ENCODE peak calls at places on chromosomes 12 and 14, in four cellular contexts. B is GM12892, V is K562, A is H1. J is an unnamed sample.

GRCh38 chr12:30965613-30965985 is 39.1 kb downstream of the TSPAN11 start:
- DNase-seq in A (peak), B (no peak), V (no peak), J (no peak)

GRCh38 chr12:64796205-64796845 is 28.1 kb upstream of the TBC1D30 start:
- DNase-seq in V (peak), B (no peak), A (no peak), J (peak)

GRCh38 chr12:42266579-42267230 is 28.7 kb upstream of the YAF2 start:
- DNase-seq in A (no peak), B (no peak), V (no peak), J (no peak)

GRCh38 chr12:5031958-5032357 is 11.7 kb upstream of the KCNA5 start:
- DNase-seq in A (no peak), B (no peak), V (no peak), J (no peak)

GRCh38 chr12:1882405-1882804 is 36.0 kb downstream of the CACNA2D4 start:
- DNase-seq in B (no peak), V (no peak), A (peak), J (no peak)

GRCh38 chr12:116160196-116160595 is 117.3 kb downstream of the MED13L start:
- DNase-seq in B (no peak), V (peak), A (no peak), J (no peak)

GRCh38 chr12:29187756-29188155 is 38.7 kb downstream of the FAR2 start:
- DNase-seq in V (no peak), A (no peak), B (no peak), J (no peak)

GRCh38 chr12:121719926-121720414 is 7.4 kb downstream of the TMEM120B start:
- DNase-seq in B (no peak), V (no peak), A (no peak), J (no peak)

GRCh38 chr12:124835652-124836410 is 27.8 kb downstream of the SCARB1 start:
- DNase-seq in V (no peak), A (no peak), B (no peak), J (no peak)

GRCh38 chr12:64039285-64039871 is 182.7 kb downstream of the KICS2 start:
- DNase-seq in V (no peak), B (no peak), A (no peak), J (no peak)

GRCh38 chr12:6635375-6635855 is 344 bp downstream of the LPAR5 start:
- DNase-seq in A (no peak), V (peak), B (no peak), J (no peak)

GRCh38 chr12:87812030-87812429 is 217.2 kb downstream of the C12orf50 start:
- DNase-seq in A (no peak), V (no peak), B (no peak), J (no peak)

GRCh38 chr12:132202929-132203721 is 58.9 kb downstream of the NOC4L start:
- DNase-seq in B (no peak), V (no peak), A (no peak), J (no peak)

GRCh38 chr14:22843123-22843925 is 6.9 kb downstream of the MMP14 start:
- DNase-seq in V (no peak), A (peak), B (no peak), J (no peak)

GRCh38 chr14:102297436-102298170 is 7.4 kb downstream of the MOK start:
- DNase-seq in A (no peak), B (no peak), V (no peak), J (no peak)

GRCh38 chr12:108367436-108367835 is 28.3 kb upstream of the CMKLR1 start:
- DNase-seq in B (no peak), A (no peak), V (no peak), J (no peak)

GRCh38 chr14:22471545-22472121 is 117.4 kb downstream of the DAD1 start:
- DNase-seq in V (peak), A (peak), B (no peak), J (no peak)

GRCh38 chr12:8698132-8698829 is 490 bp downstream of the RIMKLB start:
- DNase-seq in B (peak), A (peak), V (peak), J (no peak)

GRCh38 chr14:61342486-61342885 is 21.1 kb downstream of the PRKCH start:
- DNase-seq in V (no peak), A (no peak), B (no peak), J (no peak)

GRCh38 chr12:2248087-2248900 is 195.5 kb downstream of the CACNA1C start:
- DNase-seq in B (no peak), V (no peak), A (no peak), J (no peak)

GRCh38 chr12:85424581-85425348 is 144.7 kb downstream of the ALX1 start:
- DNase-seq in B (no peak), V (peak), A (peak), J (no peak)

GRCh38 chr14:90491221-90491867 is 94.5 kb downstream of the CALM1 start:
- DNase-seq in B (no peak), A (peak), V (no peak), J (no peak)

GRCh38 chr12:39553476-39553875 is 66.1 kb downstream of the ABCD2 start:
- DNase-seq in V (no peak), A (no peak), B (no peak), J (no peak)

GRCh38 chr12:42608196-42608825 is 18.8 kb upstream of the PRICKLE1 start:
- DNase-seq in V (no peak), A (no peak), B (no peak), J (no peak)

GRCh38 chr12:81369175-81369574 is 291.3 kb downstream of the ACSS3 start:
- DNase-seq in V (no peak), A (no peak), B (no peak), J (no peak)

GRCh38 chr14:62329427-62329826 is 567.2 kb downstream of the SNAPC1 start:
- DNase-seq in A (no peak), V (no peak), B (no peak), J (no peak)

GRCh38 chr12:112761366-112761986 is 30.1 kb upstream of the RPH3A start:
- DNase-seq in A (no peak), V (no peak), B (no peak), J (no peak)

GRCh38 chr14:60648169-60648933 is 926 bp downstream of the SIX1 start:
- DNase-seq in B (no peak), A (no peak), V (peak), J (no peak)

DNA sequence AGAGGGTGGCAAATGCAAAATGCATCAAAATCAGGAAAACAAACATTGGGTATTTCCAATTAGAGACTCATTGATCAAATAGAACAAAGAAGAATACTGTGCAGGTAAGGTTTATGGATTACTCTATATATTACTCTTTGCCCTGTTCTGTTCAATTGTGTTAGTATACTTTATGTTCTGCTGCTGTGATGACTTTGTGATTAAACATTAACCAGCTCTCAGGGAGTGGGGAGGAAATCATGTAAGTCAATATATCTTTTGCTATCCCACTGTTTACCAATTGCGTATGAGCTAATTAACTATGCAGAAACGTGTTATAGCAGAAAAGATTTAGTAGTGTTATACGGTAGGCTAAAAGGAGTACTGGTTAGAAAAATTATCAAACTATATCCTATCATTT is 129.4 kb downstream of the PDE3A start:
- DNase-seq in V (no peak), B (no peak), A (no peak), J (no peak)
- TF ChIP-seq TAF1 in V (no peak), B (no peak), A (no peak), J (no peak)

GRCh38 chr12:109716092-109716479 is 2.5 kb downstream of the FAM222A start:
- DNase-seq in A (no peak), B (no peak), V (no peak), J (no peak)
- TF ChIP-seq POLR2A in A (no peak), B (no peak), V (no peak), J (no peak)

DNA sequence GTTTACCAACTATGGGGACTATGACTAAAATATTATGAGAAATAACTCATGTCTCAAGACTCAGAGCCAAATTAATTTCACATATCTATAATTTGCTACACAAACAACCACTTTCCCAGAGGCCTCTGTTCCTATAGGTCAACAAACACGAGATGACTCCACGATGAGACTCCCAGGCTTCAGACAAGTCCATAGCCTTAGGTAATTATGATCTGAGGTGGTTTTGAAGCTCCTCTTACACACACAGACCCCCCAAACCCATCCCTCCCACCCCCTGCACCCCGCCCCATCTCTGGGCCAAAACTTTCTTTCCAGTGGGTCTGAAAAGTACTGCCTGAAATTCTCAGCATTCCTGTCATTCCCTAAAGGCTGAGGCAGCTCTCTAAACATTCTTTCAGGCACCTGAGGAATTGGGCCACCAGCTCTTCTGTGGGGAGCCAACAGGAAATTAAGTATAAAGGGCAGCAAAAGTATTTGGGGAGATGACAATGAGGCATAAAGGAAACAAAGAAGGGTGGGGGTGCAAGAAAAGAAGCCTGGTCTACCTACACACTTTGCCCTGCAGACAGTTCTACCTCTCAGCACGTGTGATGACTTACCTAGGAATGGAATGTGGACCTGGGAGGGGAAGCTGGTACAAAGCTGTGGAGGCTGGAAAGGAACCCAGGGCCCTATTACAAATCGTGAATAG is 143.6 kb downstream of the PAWR start:
- DNase-seq in B (no peak), A (peak), V (no peak), J (no peak)
- TF ChIP-seq TAF1 in B (no peak), A (peak), V (no peak), J (no peak)

GRCh38 chr12:12890492-12890814 is 909 bp upstream of the GPRC5A start:
- DNase-seq in A (no peak), V (no peak), B (no peak), J (no peak)
- TF ChIP-seq POLR2A in A (no peak), V (no peak), B (no peak), J (no peak)

DNA sequence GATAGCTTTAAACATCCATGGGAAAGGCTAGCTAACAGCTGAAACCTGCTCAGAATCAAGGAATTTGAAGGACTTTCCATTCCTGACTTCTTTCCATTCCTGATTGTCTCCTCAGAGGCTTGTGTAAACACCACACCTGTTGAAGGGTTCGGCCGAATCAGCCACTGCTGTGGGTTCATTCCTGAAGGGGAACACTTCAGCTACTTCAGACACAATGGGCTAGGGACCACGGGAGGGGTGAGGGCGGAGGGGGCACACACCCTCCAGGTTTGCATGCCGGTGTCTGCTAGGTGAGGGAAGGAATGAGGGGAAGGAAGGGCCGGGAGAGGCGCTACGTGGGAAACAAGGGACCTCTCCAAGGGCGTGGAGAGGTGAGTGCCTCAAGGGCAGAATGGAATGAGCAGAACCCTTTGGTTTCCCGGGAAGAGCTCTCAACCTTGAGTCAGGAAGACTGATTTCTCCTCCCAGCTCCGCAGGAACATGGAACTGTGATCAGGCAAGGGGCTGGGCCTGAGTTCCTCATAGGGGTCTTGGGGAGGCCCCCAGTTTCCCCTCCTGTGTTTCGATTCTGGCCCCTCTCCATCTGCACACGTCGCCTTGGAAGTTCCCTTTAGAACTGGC is 1.4 kb downstream of the GPRC5A start:
- DNase-seq in V (no peak), A (no peak), B (no peak), J (no peak)
- TF ChIP-seq TAF1 in V (no peak), A (no peak), B (no peak), J (no peak)

DNA sequence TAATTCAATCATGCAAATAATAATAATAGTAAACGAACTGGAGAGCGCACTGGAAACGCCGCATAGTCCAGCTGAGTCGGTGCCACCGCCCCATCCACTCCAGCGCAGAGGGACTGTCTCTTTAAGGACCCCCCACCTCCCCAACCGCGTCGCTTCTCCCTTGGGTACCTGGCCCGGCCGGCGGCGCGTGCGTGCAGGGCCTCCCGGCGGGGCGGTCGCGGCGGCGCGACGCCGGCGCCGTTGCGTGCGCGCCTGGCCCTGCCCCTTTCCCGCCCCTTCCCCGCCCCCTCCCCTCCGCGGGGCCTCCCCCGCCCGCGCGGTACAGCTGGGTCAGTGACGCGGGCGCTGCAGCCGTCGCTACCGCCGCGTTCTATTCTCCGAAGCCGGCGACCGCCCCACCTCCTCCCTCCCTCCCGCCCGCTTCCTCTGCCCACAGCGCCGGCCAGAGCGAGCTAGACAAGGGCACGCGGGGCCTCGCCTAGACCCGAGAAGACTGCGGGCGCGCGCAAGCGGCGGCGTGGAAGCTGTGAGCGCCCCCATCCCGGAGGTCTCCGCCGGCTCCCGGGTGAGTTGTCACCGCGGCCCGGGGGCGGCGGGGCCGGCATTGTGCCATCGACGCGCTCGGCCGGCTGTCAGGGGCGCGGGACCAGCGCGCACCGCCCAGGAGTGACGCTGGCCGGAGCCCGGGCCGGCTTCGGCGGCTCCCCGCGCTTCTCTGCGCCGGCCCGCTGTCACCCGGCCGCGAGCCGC is at the start of gene SUSD6:
- DNase-seq in V (peak), B (peak), A (peak), J (peak)
- TF ChIP-seq POLR2A in V (no peak), B (no peak), A (no peak), J (peak)

DNA sequence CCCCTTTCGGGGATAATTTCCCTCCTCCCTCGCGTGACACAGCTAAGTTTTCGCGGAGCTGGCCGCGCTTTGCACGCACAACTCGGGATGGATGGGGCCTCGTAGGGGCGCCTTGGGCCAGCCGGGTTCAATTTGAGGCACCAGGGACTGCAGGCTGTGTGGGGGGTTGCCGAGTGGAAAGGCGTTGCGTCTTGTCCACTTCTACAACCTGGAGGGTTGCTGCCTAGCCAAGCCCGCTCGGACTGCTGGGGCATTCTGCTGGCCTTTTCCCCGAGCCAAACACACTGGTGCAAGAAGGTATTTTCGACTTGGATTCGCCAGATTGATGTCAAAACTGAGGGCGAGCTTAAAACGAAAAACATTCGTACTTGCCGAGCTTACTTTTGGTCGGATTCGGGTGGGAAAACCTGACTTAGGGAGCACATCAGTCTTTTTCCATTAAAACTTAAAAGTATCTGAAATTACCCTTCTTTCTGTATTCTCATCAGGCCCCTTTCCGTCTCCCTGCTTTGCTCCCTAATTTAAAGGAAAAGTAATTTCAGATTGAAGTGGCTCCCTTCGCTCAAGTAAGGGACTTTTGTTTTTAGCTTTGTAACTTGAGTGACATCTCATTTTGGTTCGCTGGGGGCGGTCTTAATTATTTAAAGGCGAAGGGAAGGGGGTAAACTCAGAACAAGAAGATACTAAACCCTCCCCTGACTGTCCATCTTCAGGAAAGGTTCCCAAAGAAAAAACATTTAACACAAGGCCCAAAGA is 14.3 kb downstream of the TBX3 start:
- DNase-seq in A (peak), B (no peak), V (no peak), J (no peak)
- TF ChIP-seq TAF1 in A (no peak), B (no peak), V (no peak), J (no peak)

DNA sequence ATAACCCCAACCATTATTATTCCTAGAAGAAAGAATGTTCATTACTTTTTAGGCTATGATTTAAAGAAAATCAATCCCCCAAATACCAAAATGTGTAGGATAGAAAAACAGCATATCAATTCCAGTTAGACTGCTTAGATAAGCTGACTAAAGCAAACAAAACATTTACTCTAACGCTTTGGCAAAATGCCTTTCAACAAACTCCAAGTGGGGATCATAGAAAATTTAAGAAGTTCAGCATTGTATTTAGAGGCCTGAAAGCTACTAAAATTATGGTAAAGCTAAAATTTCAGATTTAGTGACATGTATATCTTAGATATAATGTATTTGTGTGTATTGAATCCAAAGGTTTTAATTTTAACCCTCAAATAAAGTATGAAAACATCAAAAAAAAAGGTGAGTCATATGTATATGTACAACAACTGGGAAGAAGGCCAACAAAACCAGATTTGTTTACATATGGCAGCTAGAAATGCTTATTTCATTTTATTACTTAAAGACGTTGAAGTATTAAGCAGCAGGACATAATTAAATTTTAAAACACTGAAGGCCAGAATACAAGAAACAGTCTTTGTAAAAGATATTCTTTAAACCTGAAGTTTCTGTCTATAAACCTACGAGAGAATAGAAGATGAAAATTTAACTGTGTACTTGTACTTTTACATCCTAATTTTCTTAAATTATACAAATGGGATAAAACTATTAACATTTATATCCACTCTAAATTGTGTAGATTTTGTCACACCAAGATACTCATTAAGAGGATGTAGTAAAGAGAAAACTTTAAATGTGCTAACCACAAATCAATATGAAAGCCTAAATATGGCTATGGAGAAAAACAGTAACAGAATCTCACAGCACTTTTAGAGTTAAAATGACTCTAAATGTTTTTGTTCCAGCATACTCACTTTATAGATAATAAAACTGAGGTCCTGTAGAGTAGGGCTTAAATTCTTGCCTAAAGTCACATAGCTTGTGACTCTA is 71.4 kb downstream of the SLC41A2 start:
- DNase-seq in A (no peak), V (no peak), B (no peak), J (no peak)
- TF ChIP-seq POLR2A in A (no peak), V (no peak), B (no peak), J (no peak)

GRCh38 chr12:26471560-26471959 is 276.2 kb downstream of the SSPN start:
- DNase-seq in A (no peak), V (no peak), B (peak), J (peak)
- TF ChIP-seq TAF1 in A (no peak), V (no peak), B (no peak), J (no peak)

J was measured in GM12891.